ENCODE peak calls at places on chromosomes 1 and 21, in ten cellular contexts. One of them, this sample, is unnamed.

GRCh38 chr1:177164380-177165068 is at the start of gene ASTN1:
- DNase-seq in adrenal gland: peak
- DNase-seq in T-helper 1 cell: no peak
- DNase-seq in HL-60: no peak
- DNase-seq in hypothalamus: peak
- DNase-seq in NCI-H1694 treated with DMSO at 0.1 percent for 48 hours: no peak
- DNase-seq in NCI-H2081: no peak
- DNase-seq in CD4-positive, alpha-beta T cell: no peak
- DNase-seq in small intestine: no peak
- DNase-seq in NCI-H187: no peak
- DNase-seq in this sample: no peak

GRCh38 chr1:56590520-56591011 is 11.2 kb upstream of the PLPP3 start:
- DNase-seq in NCI-H187: no peak
- DNase-seq in NCI-H1694 treated with DMSO at 0.1 percent for 48 hours: no peak
- DNase-seq in CD4-positive, alpha-beta T cell: no peak
- DNase-seq in small intestine: no peak
- DNase-seq in hypothalamus: no peak
- DNase-seq in NCI-H2081: no peak
- DNase-seq in adrenal gland: no peak
- DNase-seq in T-helper 1 cell: no peak
- DNase-seq in HL-60: no peak
- DNase-seq in this sample: no peak

GRCh38 chr1:196029410-196029809 is 578.8 kb downstream of the KCNT2 start:
- DNase-seq in small intestine: no peak
- DNase-seq in NCI-H1694 treated with DMSO at 0.1 percent for 48 hours: no peak
- DNase-seq in hypothalamus: no peak
- DNase-seq in NCI-H187: no peak
- DNase-seq in adrenal gland: no peak
- DNase-seq in T-helper 1 cell: no peak
- DNase-seq in NCI-H2081: no peak
- DNase-seq in CD4-positive, alpha-beta T cell: no peak
- DNase-seq in HL-60: no peak
- DNase-seq in this sample: no peak

GRCh38 chr1:211606914-211607751 is 28.2 kb upstream of the SLC30A1 start:
- DNase-seq in adrenal gland: no peak
- DNase-seq in HL-60: peak
- DNase-seq in NCI-H1694 treated with DMSO at 0.1 percent for 48 hours: peak
- DNase-seq in CD4-positive, alpha-beta T cell: no peak
- DNase-seq in T-helper 1 cell: no peak
- DNase-seq in NCI-H2081: no peak
- DNase-seq in hypothalamus: no peak
- DNase-seq in small intestine: no peak
- DNase-seq in NCI-H187: no peak
- DNase-seq in this sample: peak

GRCh38 chr1:180601512-180601911 is 30.3 kb upstream of the XPR1 start:
- DNase-seq in NCI-H1694 treated with DMSO at 0.1 percent for 48 hours: no peak
- DNase-seq in HL-60: no peak
- DNase-seq in hypothalamus: no peak
- DNase-seq in NCI-H187: no peak
- DNase-seq in T-helper 1 cell: no peak
- DNase-seq in CD4-positive, alpha-beta T cell: no peak
- DNase-seq in small intestine: no peak
- DNase-seq in adrenal gland: no peak
- DNase-seq in NCI-H2081: no peak
- DNase-seq in this sample: no peak

GRCh38 chr1:54564312-54565112 is 16.5 kb downstream of the ACOT11 start:
- DNase-seq in NCI-H1694 treated with DMSO at 0.1 percent for 48 hours: no peak
- DNase-seq in NCI-H2081: no peak
- DNase-seq in NCI-H187: peak
- DNase-seq in adrenal gland: no peak
- DNase-seq in HL-60: no peak
- DNase-seq in hypothalamus: no peak
- DNase-seq in CD4-positive, alpha-beta T cell: no peak
- DNase-seq in T-helper 1 cell: no peak
- DNase-seq in small intestine: peak
- DNase-seq in this sample: no peak

GRCh38 chr21:45029968-45030636 is 44.3 kb upstream of the ADARB1 start:
- DNase-seq in small intestine: no peak
- DNase-seq in HL-60: no peak
- DNase-seq in CD4-positive, alpha-beta T cell: no peak
- DNase-seq in hypothalamus: no peak
- DNase-seq in T-helper 1 cell: no peak
- DNase-seq in NCI-H2081: no peak
- DNase-seq in adrenal gland: no peak
- DNase-seq in NCI-H187: no peak
- DNase-seq in NCI-H1694 treated with DMSO at 0.1 percent for 48 hours: no peak
- DNase-seq in this sample: no peak

GRCh38 chr1:226609836-226610455 is 61.4 kb downstream of the STUM start:
- DNase-seq in CD4-positive, alpha-beta T cell: no peak
- DNase-seq in NCI-H2081: no peak
- DNase-seq in HL-60: no peak
- DNase-seq in NCI-H1694 treated with DMSO at 0.1 percent for 48 hours: no peak
- DNase-seq in T-helper 1 cell: no peak
- DNase-seq in NCI-H187: no peak
- DNase-seq in adrenal gland: no peak
- DNase-seq in hypothalamus: no peak
- DNase-seq in small intestine: no peak
- DNase-seq in this sample: no peak

GRCh38 chr1:19322481-19322880 is 10.4 kb downstream of the SLC66A1 start:
- DNase-seq in NCI-H2081: no peak
- DNase-seq in NCI-H1694 treated with DMSO at 0.1 percent for 48 hours: no peak
- DNase-seq in CD4-positive, alpha-beta T cell: no peak
- DNase-seq in small intestine: no peak
- DNase-seq in T-helper 1 cell: no peak
- DNase-seq in NCI-H187: no peak
- DNase-seq in HL-60: no peak
- DNase-seq in adrenal gland: no peak
- DNase-seq in hypothalamus: no peak
- DNase-seq in this sample: no peak

GRCh38 chr1:153630384-153630783 is 2.1 kb downstream of the S100A1 start:
- DNase-seq in T-helper 1 cell: no peak
- DNase-seq in NCI-H1694 treated with DMSO at 0.1 percent for 48 hours: no peak
- DNase-seq in NCI-H2081: no peak
- DNase-seq in adrenal gland: no peak
- DNase-seq in HL-60: no peak
- DNase-seq in NCI-H187: no peak
- DNase-seq in small intestine: no peak
- DNase-seq in CD4-positive, alpha-beta T cell: no peak
- DNase-seq in hypothalamus: no peak
- DNase-seq in this sample: no peak

GRCh38 chr1:33094971-33095604 is 14.1 kb downstream of the AZIN2 start:
- DNase-seq in T-helper 1 cell: peak
- DNase-seq in hypothalamus: no peak
- DNase-seq in small intestine: peak
- DNase-seq in NCI-H187: peak
- DNase-seq in adrenal gland: peak
- DNase-seq in HL-60: no peak
- DNase-seq in NCI-H1694 treated with DMSO at 0.1 percent for 48 hours: peak
- DNase-seq in CD4-positive, alpha-beta T cell: no peak
- DNase-seq in NCI-H2081: peak
- DNase-seq in this sample: no peak

GRCh38 chr21:46634427-46634826 is 1.0 kb upstream of the PRMT2 start:
- DNase-seq in NCI-H2081: no peak
- DNase-seq in NCI-H187: no peak
- DNase-seq in T-helper 1 cell: no peak
- DNase-seq in CD4-positive, alpha-beta T cell: no peak
- DNase-seq in NCI-H1694 treated with DMSO at 0.1 percent for 48 hours: no peak
- DNase-seq in HL-60: no peak
- DNase-seq in hypothalamus: no peak
- DNase-seq in small intestine: no peak
- DNase-seq in adrenal gland: no peak
- DNase-seq in this sample: no peak

GRCh38 chr1:41093826-41094225 is 72.3 kb upstream of the SLFNL1 start:
- DNase-seq in HL-60: no peak
- DNase-seq in NCI-H187: no peak
- DNase-seq in NCI-H1694 treated with DMSO at 0.1 percent for 48 hours: no peak
- DNase-seq in small intestine: no peak
- DNase-seq in NCI-H2081: no peak
- DNase-seq in T-helper 1 cell: no peak
- DNase-seq in hypothalamus: no peak
- DNase-seq in CD4-positive, alpha-beta T cell: no peak
- DNase-seq in adrenal gland: no peak
- DNase-seq in this sample: no peak

GRCh38 chr1:25677193-25677773 is 60.7 kb downstream of the MAN1C1 start:
- DNase-seq in adrenal gland: no peak
- DNase-seq in T-helper 1 cell: no peak
- DNase-seq in hypothalamus: no peak
- DNase-seq in HL-60: no peak
- DNase-seq in NCI-H187: no peak
- DNase-seq in NCI-H2081: no peak
- DNase-seq in small intestine: no peak
- DNase-seq in NCI-H1694 treated with DMSO at 0.1 percent for 48 hours: no peak
- DNase-seq in CD4-positive, alpha-beta T cell: no peak
- DNase-seq in this sample: no peak

GRCh38 chr1:68293609-68294353 is 61.5 kb upstream of the WLS start:
- DNase-seq in T-helper 1 cell: no peak
- DNase-seq in CD4-positive, alpha-beta T cell: no peak
- DNase-seq in NCI-H1694 treated with DMSO at 0.1 percent for 48 hours: no peak
- DNase-seq in adrenal gland: no peak
- DNase-seq in NCI-H187: no peak
- DNase-seq in NCI-H2081: no peak
- DNase-seq in HL-60: no peak
- DNase-seq in small intestine: no peak
- DNase-seq in hypothalamus: no peak
- DNase-seq in this sample: no peak

GRCh38 chr21:15754640-15755039 is 24.9 kb downstream of the USP25 start:
- DNase-seq in HL-60: no peak
- DNase-seq in adrenal gland: no peak
- DNase-seq in CD4-positive, alpha-beta T cell: no peak
- DNase-seq in small intestine: peak
- DNase-seq in NCI-H1694 treated with DMSO at 0.1 percent for 48 hours: no peak
- DNase-seq in T-helper 1 cell: no peak
- DNase-seq in hypothalamus: no peak
- DNase-seq in NCI-H187: no peak
- DNase-seq in NCI-H2081: no peak
- DNase-seq in this sample: no peak

GRCh38 chr1:2095981-2096736 is 45.9 kb downstream of the PRKCZ start:
- DNase-seq in hypothalamus: no peak
- DNase-seq in small intestine: no peak
- DNase-seq in CD4-positive, alpha-beta T cell: no peak
- DNase-seq in NCI-H2081: no peak
- DNase-seq in T-helper 1 cell: no peak
- DNase-seq in NCI-H1694 treated with DMSO at 0.1 percent for 48 hours: no peak
- DNase-seq in adrenal gland: no peak
- DNase-seq in HL-60: no peak
- DNase-seq in NCI-H187: no peak
- DNase-seq in this sample: no peak

GRCh38 chr1:47575855-47576757 is 138.3 kb downstream of the FOXD2 start:
- DNase-seq in hypothalamus: no peak
- DNase-seq in small intestine: no peak
- DNase-seq in NCI-H2081: no peak
- DNase-seq in HL-60: no peak
- DNase-seq in NCI-H1694 treated with DMSO at 0.1 percent for 48 hours: no peak
- DNase-seq in NCI-H187: no peak
- DNase-seq in adrenal gland: no peak
- DNase-seq in CD4-positive, alpha-beta T cell: no peak
- DNase-seq in T-helper 1 cell: no peak
- DNase-seq in this sample: no peak